ENCODE peak calls at places on chromosomes 11 and 22, in ten cellular contexts. One of them, this sample, is unnamed.

GRCh38 chr11:131924001-131924400 is 553.6 kb downstream of the NTM start:
- DNase-seq in OCI-LY7: no peak
- DNase-seq in AG09319: no peak
- DNase-seq in stimulated activated CD4-positive, alpha-beta T cell treated with anti-CD3 and anti-CD28 coated beads, Interleukin-12 subunit alpha, Interleukin-12 subunit beta, amount 100 ng/mL, for 24 hours: no peak
- DNase-seq in A172: no peak
- DNase-seq in endothelial cell: no peak
- DNase-seq in epithelial cell of esophagus: no peak
- DNase-seq in hippocampal formation: no peak
- DNase-seq in AG20443: no peak
- DNase-seq in non-pigmented ciliary epithelial cell: no peak
- DNase-seq in this sample: no peak

GRCh38 chr11:115471367-115471766 is 32.8 kb downstream of the CADM1 start:
- DNase-seq in non-pigmented ciliary epithelial cell: no peak
- DNase-seq in endothelial cell: no peak
- DNase-seq in OCI-LY7: peak; percentile 26
- DNase-seq in AG20443: peak; percentile 16
- DNase-seq in epithelial cell of esophagus: no peak
- DNase-seq in AG09319: no peak
- DNase-seq in A172: no peak
- DNase-seq in stimulated activated CD4-positive, alpha-beta T cell treated with anti-CD3 and anti-CD28 coated beads, Interleukin-12 subunit alpha, Interleukin-12 subunit beta, amount 100 ng/mL, for 24 hours: no peak
- DNase-seq in hippocampal formation: no peak
- DNase-seq in this sample: no peak

GRCh38 chr22:45878051-45878764 is 98.8 kb downstream of the WNT7B start:
- DNase-seq in non-pigmented ciliary epithelial cell: no peak
- DNase-seq in AG20443: no peak
- DNase-seq in OCI-LY7: no peak
- DNase-seq in endothelial cell: no peak
- DNase-seq in stimulated activated CD4-positive, alpha-beta T cell treated with anti-CD3 and anti-CD28 coated beads, Interleukin-12 subunit alpha, Interleukin-12 subunit beta, amount 100 ng/mL, for 24 hours: no peak
- DNase-seq in epithelial cell of esophagus: no peak
- DNase-seq in A172: no peak
- DNase-seq in hippocampal formation: no peak
- DNase-seq in AG09319: no peak
- DNase-seq in this sample: peak; percentile 11

GRCh38 chr11:8777907-8778767 is 95.5 kb downstream of the RPL27A start:
- DNase-seq in stimulated activated CD4-positive, alpha-beta T cell treated with anti-CD3 and anti-CD28 coated beads, Interleukin-12 subunit alpha, Interleukin-12 subunit beta, amount 100 ng/mL, for 24 hours: no peak
- DNase-seq in non-pigmented ciliary epithelial cell: no peak
- DNase-seq in AG09319: peak; percentile 67
- DNase-seq in hippocampal formation: no peak
- DNase-seq in endothelial cell: no peak
- DNase-seq in A172: no peak
- DNase-seq in OCI-LY7: peak; percentile 5
- DNase-seq in epithelial cell of esophagus: peak; percentile 39
- DNase-seq in AG20443: peak; percentile 62
- DNase-seq in this sample: peak; percentile 49

GRCh38 chr11:15053201-15053685 is 20.1 kb upstream of the CALCB start:
- DNase-seq in endothelial cell: no peak
- DNase-seq in AG09319: no peak
- DNase-seq in A172: no peak
- DNase-seq in AG20443: no peak
- DNase-seq in epithelial cell of esophagus: peak; percentile 96
- DNase-seq in hippocampal formation: no peak
- DNase-seq in non-pigmented ciliary epithelial cell: no peak
- DNase-seq in stimulated activated CD4-positive, alpha-beta T cell treated with anti-CD3 and anti-CD28 coated beads, Interleukin-12 subunit alpha, Interleukin-12 subunit beta, amount 100 ng/mL, for 24 hours: no peak
- DNase-seq in OCI-LY7: no peak
- DNase-seq in this sample: no peak

GRCh38 chr22:36899498-36899897 is 13.9 kb upstream of the CSF2RB start:
- DNase-seq in AG09319: no peak
- DNase-seq in endothelial cell: no peak
- DNase-seq in AG20443: no peak
- DNase-seq in stimulated activated CD4-positive, alpha-beta T cell treated with anti-CD3 and anti-CD28 coated beads, Interleukin-12 subunit alpha, Interleukin-12 subunit beta, amount 100 ng/mL, for 24 hours: no peak
- DNase-seq in OCI-LY7: no peak
- DNase-seq in non-pigmented ciliary epithelial cell: no peak
- DNase-seq in hippocampal formation: no peak
- DNase-seq in A172: no peak
- DNase-seq in epithelial cell of esophagus: no peak
- DNase-seq in this sample: peak; percentile 72

GRCh38 chr11:134503596-134503995 is 91.6 kb upstream of the B3GAT1 start:
- DNase-seq in hippocampal formation: no peak
- DNase-seq in stimulated activated CD4-positive, alpha-beta T cell treated with anti-CD3 and anti-CD28 coated beads, Interleukin-12 subunit alpha, Interleukin-12 subunit beta, amount 100 ng/mL, for 24 hours: no peak
- DNase-seq in OCI-LY7: no peak
- DNase-seq in AG09319: no peak
- DNase-seq in non-pigmented ciliary epithelial cell: no peak
- DNase-seq in epithelial cell of esophagus: no peak
- DNase-seq in AG20443: no peak
- DNase-seq in endothelial cell: no peak
- DNase-seq in A172: no peak
- DNase-seq in this sample: no peak

GRCh38 chr11:72579816-72580647 is 94.2 kb downstream of the PDE2A start:
- DNase-seq in AG09319: no peak
- DNase-seq in epithelial cell of esophagus: no peak
- DNase-seq in non-pigmented ciliary epithelial cell: no peak
- DNase-seq in hippocampal formation: no peak
- DNase-seq in OCI-LY7: peak; percentile 35
- DNase-seq in endothelial cell: no peak
- DNase-seq in A172: no peak
- DNase-seq in stimulated activated CD4-positive, alpha-beta T cell treated with anti-CD3 and anti-CD28 coated beads, Interleukin-12 subunit alpha, Interleukin-12 subunit beta, amount 100 ng/mL, for 24 hours: no peak
- DNase-seq in AG20443: no peak
- DNase-seq in this sample: no peak

GRCh38 chr11:12167098-12167999 is 57.0 kb downstream of the MICAL2 start:
- DNase-seq in epithelial cell of esophagus: peak; percentile 97
- DNase-seq in non-pigmented ciliary epithelial cell: no peak
- DNase-seq in hippocampal formation: no peak
- DNase-seq in AG20443: peak; percentile 36
- DNase-seq in AG09319: no peak
- DNase-seq in stimulated activated CD4-positive, alpha-beta T cell treated with anti-CD3 and anti-CD28 coated beads, Interleukin-12 subunit alpha, Interleukin-12 subunit beta, amount 100 ng/mL, for 24 hours: no peak
- DNase-seq in endothelial cell: no peak
- DNase-seq in A172: peak; percentile 99
- DNase-seq in OCI-LY7: no peak
- DNase-seq in this sample: no peak

GRCh38 chr11:36361472-36361871 is 65.4 kb downstream of the PRR5L start:
- DNase-seq in OCI-LY7: no peak
- DNase-seq in AG09319: no peak
- DNase-seq in non-pigmented ciliary epithelial cell: no peak
- DNase-seq in epithelial cell of esophagus: peak; percentile 42
- DNase-seq in AG20443: no peak
- DNase-seq in hippocampal formation: no peak
- DNase-seq in endothelial cell: no peak
- DNase-seq in stimulated activated CD4-positive, alpha-beta T cell treated with anti-CD3 and anti-CD28 coated beads, Interleukin-12 subunit alpha, Interleukin-12 subunit beta, amount 100 ng/mL, for 24 hours: no peak
- DNase-seq in A172: peak; percentile 21
- DNase-seq in this sample: no peak

GRCh38 chr11:8342821-8343681 is 79.4 kb upstream of the LMO1 start:
- DNase-seq in A172: peak; percentile 58
- DNase-seq in endothelial cell: no peak
- DNase-seq in AG20443: no peak
- DNase-seq in OCI-LY7: no peak
- DNase-seq in stimulated activated CD4-positive, alpha-beta T cell treated with anti-CD3 and anti-CD28 coated beads, Interleukin-12 subunit alpha, Interleukin-12 subunit beta, amount 100 ng/mL, for 24 hours: no peak
- DNase-seq in epithelial cell of esophagus: peak; percentile 67
- DNase-seq in AG09319: no peak
- DNase-seq in non-pigmented ciliary epithelial cell: no peak
- DNase-seq in hippocampal formation: no peak
- DNase-seq in this sample: no peak

GRCh38 chr22:38452373-38453064 is 2.5 kb downstream of the KCNJ4 start:
- DNase-seq in AG09319: no peak
- DNase-seq in AG20443: peak; percentile 82
- DNase-seq in hippocampal formation: peak; percentile 22
- DNase-seq in endothelial cell: no peak
- DNase-seq in epithelial cell of esophagus: peak; percentile 24
- DNase-seq in OCI-LY7: no peak
- DNase-seq in stimulated activated CD4-positive, alpha-beta T cell treated with anti-CD3 and anti-CD28 coated beads, Interleukin-12 subunit alpha, Interleukin-12 subunit beta, amount 100 ng/mL, for 24 hours: no peak
- DNase-seq in non-pigmented ciliary epithelial cell: no peak
- DNase-seq in A172: no peak
- DNase-seq in this sample: peak; percentile 33

This sample was measured in body of pancreas.